ENCODE peak calls at places on chromosome 5, in eight cellular contexts. J, X, Q, G, L, Y, R and S are unnamed samples.

GRCh38 chr5:174734571-174735497 is 10.5 kb downstream of the MSX2 start:
- DNase-seq in J (no peak), X (no peak), Q (no peak), G (no peak), L (no peak), Y (no peak), R (no peak), S (no peak)

GRCh38 chr5:110940136-110940535 is 131.4 kb upstream of the TSLP start:
- DNase-seq in J (no peak), X (peak), Q (no peak), G (no peak), L (no peak), Y (no peak), R (no peak), S (no peak)

GRCh38 chr5:160555836-160556660 is 134.4 kb downstream of the PTTG1 start:
- DNase-seq in J (peak), X (no peak), Q (no peak), G (no peak), L (peak), Y (no peak), R (no peak), S (peak)

GRCh38 chr5:171295299-171295698 is 13.7 kb upstream of the TLX3 start:
- DNase-seq in J (peak), X (no peak), Q (no peak), G (no peak), L (no peak), Y (no peak), R (no peak), S (no peak)

GRCh38 chr5:172129174-172129764 is 58.8 kb downstream of the STK10 start:
- DNase-seq in J (no peak), X (no peak), Q (no peak), G (no peak), L (no peak), Y (no peak), R (no peak), S (no peak)

GRCh38 chr5:74542477-74542876 is 98.1 kb downstream of the ENC1 start:
- DNase-seq in J (no peak), X (peak), Q (no peak), G (no peak), L (peak), Y (no peak), R (no peak), S (no peak)

GRCh38 chr5:148897842-148898241 is 71.4 kb downstream of the ADRB2 start:
- DNase-seq in J (no peak), X (no peak), Q (no peak), G (no peak), L (no peak), Y (no peak), R (no peak), S (no peak)

GRCh38 chr5:65832603-65833228 is 93.7 kb upstream of the ERBIN start:
- DNase-seq in J (no peak), X (no peak), Q (no peak), G (no peak), L (peak), Y (no peak), R (no peak), S (no peak)

GRCh38 chr5:39584921-39585320 is 160.1 kb upstream of the DAB2 start:
- DNase-seq in J (peak), X (peak), Q (no peak), G (no peak), L (no peak), Y (no peak), R (no peak), S (no peak)

GRCh38 chr5:170154297-170154696 is 48.6 kb downstream of the FOXI1 start:
- DNase-seq in J (no peak), X (no peak), Q (no peak), G (no peak), L (no peak), Y (no peak), R (no peak), S (no peak)

GRCh38 chr5:849651-850301 is 1.0 kb downstream of the ZDHHC11 start:
- DNase-seq in J (no peak), X (no peak), Q (peak), G (peak), L (no peak), Y (no peak), R (peak), S (no peak)

GRCh38 chr5:158451203-158451982 is 592.4 kb upstream of the CLINT1 start:
- DNase-seq in J (peak), X (peak), Q (peak), G (peak), L (no peak), Y (no peak), R (peak), S (peak)

GRCh38 chr5:132830436-132831094 is at the start of gene SHROOM1:
- DNase-seq in J (no peak), X (peak), Q (peak), G (peak), L (peak), Y (no peak), R (peak), S (no peak)

GRCh38 chr5:83583859-83584258 is 112.3 kb downstream of the VCAN start:
- DNase-seq in J (peak), X (peak), Q (no peak), G (no peak), L (peak), Y (no peak), R (no peak), S (no peak)

GRCh38 chr5:132203464-132203818 is 24.2 kb downstream of the P4HA2 start:
- DNase-seq in J (peak), X (peak), Q (no peak), G (no peak), L (no peak), Y (no peak), R (no peak), S (no peak)

GRCh38 chr5:93909356-93909755 is 168.0 kb upstream of the POU5F2 start:
- DNase-seq in J (peak), X (peak), Q (no peak), G (no peak), L (no peak), Y (no peak), R (no peak), S (no peak)

GRCh38 chr5:38556599-38557308 is at the start of gene LIFR:
- DNase-seq in J (peak), X (peak), Q (peak), G (peak), L (peak), Y (peak), R (peak), S (peak)

GRCh38 chr5:167549763-167550162 is 741.7 kb upstream of the WWC1 start:
- DNase-seq in J (no peak), X (no peak), Q (no peak), G (no peak), L (no peak), Y (no peak), R (no peak), S (no peak)

GRCh38 chr5:96652769-96653455 is 9.3 kb upstream of the CAST start:
- DNase-seq in J (peak), X (peak), Q (no peak), G (no peak), L (peak), Y (peak), R (no peak), S (no peak)

GRCh38 chr5:131857388-131857787 is 60.6 kb upstream of the FNIP1 start:
- DNase-seq in J (no peak), X (no peak), Q (no peak), G (no peak), L (no peak), Y (no peak), R (no peak), S (no peak)

GRCh38 chr5:2017540-2018389 is 135.0 kb upstream of the IRX4 start:
- DNase-seq in J (no peak), X (peak), Q (no peak), G (no peak), L (no peak), Y (no peak), R (no peak), S (no peak)

GRCh38 chr5:132272341-132273210 is 15.1 kb downstream of the PDLIM4 start:
- DNase-seq in J (peak), X (peak), Q (peak), G (peak), L (no peak), Y (no peak), R (peak), S (no peak)

GRCh38 chr5:1400211-1400855 is 44.9 kb downstream of the SLC6A3 start:
- DNase-seq in J (no peak), X (no peak), Q (no peak), G (no peak), L (no peak), Y (no peak), R (peak), S (no peak)

GRCh38 chr5:113606298-113607134 is 93.0 kb downstream of the YTHDC2 start:
- DNase-seq in J (peak), X (peak), Q (peak), G (no peak), L (peak), Y (peak), R (no peak), S (peak)
- TF ChIP-seq CTCF in J (peak), X (peak), Q (peak), G (peak), L (peak), Y (peak), R (peak), S (peak)

DNA sequence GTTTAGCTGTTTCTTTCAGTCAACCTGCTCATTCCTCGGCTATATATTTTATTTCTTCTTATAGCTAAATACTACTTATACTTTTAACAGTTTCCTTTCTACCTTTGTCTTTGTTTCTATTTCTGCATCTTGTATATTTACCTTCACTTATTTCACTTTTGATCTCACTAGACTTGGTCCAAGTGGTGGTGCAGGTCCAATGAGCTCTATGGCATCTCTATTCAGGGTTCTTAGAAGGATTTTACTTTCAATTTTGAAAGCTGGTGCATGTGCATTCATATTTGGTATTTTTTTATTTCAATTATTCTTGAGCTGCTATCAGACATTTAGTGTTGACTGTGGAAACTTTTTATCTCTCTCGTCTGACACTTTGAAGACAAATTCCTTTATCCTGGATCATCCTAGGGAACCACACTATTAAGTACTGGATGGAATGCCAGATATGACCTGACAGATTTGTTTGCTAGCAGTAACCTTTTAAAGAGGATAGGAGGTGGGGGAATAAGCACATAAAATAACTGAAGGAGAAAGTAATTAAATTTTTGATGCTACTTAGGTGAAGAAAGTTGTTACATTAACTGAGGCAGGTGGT is 123.1 kb upstream of the PJA2 start:
- DNase-seq in J (no peak), X (no peak), Q (no peak), G (no peak), L (no peak), Y (no peak), R (no peak), S (no peak)
- H3K4me3 ChIP-seq in J (no peak), X (no peak), Q (no peak), G (no peak), L (no peak), Y (no peak), R (no peak), S (no peak)

DNA sequence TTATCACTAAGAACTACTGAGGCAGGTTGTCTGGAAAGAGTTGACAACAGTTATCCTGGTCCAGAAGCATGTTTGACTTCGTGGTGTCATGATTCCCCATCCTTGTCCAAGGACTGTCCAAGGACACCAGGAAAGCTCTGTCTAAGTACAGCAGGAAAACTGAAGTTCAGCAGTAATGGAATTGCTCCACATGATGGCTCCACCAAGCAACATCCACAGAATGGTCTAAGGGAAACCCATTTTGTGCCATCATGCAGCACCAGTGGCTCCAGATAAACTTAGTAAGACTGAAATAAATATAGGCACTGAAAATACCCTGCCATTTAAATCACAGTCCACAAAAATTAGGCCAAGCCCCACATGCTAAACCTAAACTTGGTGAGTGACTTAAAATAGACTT is 192.8 kb downstream of the CDH18 start:
- DNase-seq in J (peak), X (peak), Q (peak), G (no peak), L (peak), Y (no peak), R (no peak), S (no peak)
- TF ChIP-seq CTCF in J (peak), X (peak), Q (peak), G (no peak), L (peak), Y (no peak), R (no peak), S (peak)

GRCh38 chr5:141617128-141617527 is 1.7 kb downstream of the DIAPH1 start:
- DNase-seq in J (no peak), X (peak), Q (no peak), G (no peak), L (no peak), Y (no peak), R (no peak), S (no peak)
- H3K4me3 ChIP-seq in J (no peak), X (peak), Q (peak), G (peak), L (peak), Y (peak), R (peak), S (peak)

DNA sequence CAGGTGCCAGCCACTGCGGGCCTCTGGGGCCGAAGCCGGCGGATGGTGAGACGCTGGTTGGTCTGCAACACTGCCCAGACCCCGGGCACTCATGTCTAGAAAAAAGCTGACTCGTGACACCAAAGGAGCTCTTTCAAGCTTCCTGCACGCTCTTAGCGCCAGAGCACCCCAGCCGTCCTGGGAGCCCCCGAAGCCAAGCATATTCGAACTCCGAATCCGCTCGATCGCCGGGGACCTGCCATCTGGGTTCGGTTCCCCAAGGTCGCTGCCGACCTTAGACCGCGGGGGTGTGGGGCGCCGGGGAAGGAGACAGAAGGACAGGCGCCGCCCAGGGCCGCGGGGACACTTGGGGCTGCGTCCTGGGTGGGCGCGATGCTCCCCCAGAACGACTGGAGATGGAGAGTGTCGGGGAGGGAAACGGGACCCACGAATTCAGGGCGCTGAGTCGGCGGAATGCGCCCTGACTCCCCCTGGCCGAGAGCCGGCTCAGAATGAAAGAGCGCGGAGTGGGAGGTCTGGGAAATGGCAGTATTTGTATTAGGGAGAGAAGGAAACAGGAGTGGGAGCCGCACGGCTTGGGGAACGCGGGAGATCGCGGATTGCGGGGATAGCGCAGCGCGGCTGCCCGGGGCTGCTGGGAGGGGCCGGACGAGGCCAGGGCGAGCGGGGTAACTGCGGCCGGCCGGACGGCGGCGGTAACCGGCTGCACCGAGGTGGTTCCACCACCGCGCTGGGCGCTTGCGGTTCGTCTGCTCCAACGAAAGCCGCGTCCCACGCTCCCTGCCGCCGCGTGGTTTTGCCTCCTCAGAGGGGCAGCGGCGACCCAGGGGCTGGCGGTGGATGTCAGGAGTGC is 20.1 kb upstream of the MARCHF6 start:
- DNase-seq in J (no peak), X (no peak), Q (peak), G (peak), L (no peak), Y (no peak), R (peak), S (no peak)
- TF ChIP-seq CTCF in J (peak), X (no peak), Q (peak), G (peak), L (peak), Y (no peak), R (peak), S (peak)